ENCODE peak calls at places on chromosomes 16 and 17, in four cellular contexts. One of them, this sample, is unnamed.

GRCh38 chr17:18967806-18968744 is 16.1 kb downstream of the SLC5A10 start:
- DNase-seq in activated naive CD4-positive, alpha-beta T cell: no peak
- DNase-seq in T47D: no peak
- DNase-seq in skeletal muscle cell: no peak
- DNase-seq in this sample: no peak

GRCh38 chr16:67939507-67940435 is 3.1 kb upstream of the PSMB10 start:
- DNase-seq in activated naive CD4-positive, alpha-beta T cell: peak
- DNase-seq in T47D: no peak
- DNase-seq in skeletal muscle cell: no peak
- DNase-seq in this sample: no peak

GRCh38 chr17:78128616-78129384 is at the start of gene TMC6:
- DNase-seq in activated naive CD4-positive, alpha-beta T cell: peak
- DNase-seq in T47D: peak
- DNase-seq in skeletal muscle cell: no peak
- DNase-seq in this sample: no peak

GRCh38 chr16:3038896-3039295 is 2.2 kb upstream of the BICDL2 start:
- DNase-seq in activated naive CD4-positive, alpha-beta T cell: no peak
- DNase-seq in T47D: no peak
- DNase-seq in skeletal muscle cell: no peak
- DNase-seq in this sample: no peak

GRCh38 chr17:2395258-2396170 is 5.3 kb downstream of the MNT start:
- DNase-seq in activated naive CD4-positive, alpha-beta T cell: no peak
- DNase-seq in T47D: no peak
- DNase-seq in skeletal muscle cell: no peak
- DNase-seq in this sample: peak

GRCh38 chr16:57060323-57061083 is 31.9 kb upstream of the CPNE2 start:
- DNase-seq in activated naive CD4-positive, alpha-beta T cell: no peak
- DNase-seq in T47D: no peak
- DNase-seq in skeletal muscle cell: no peak
- DNase-seq in this sample: no peak

GRCh38 chr17:32111141-32111771 is 31.0 kb upstream of the RHOT1 start:
- DNase-seq in activated naive CD4-positive, alpha-beta T cell: peak
- DNase-seq in T47D: peak
- DNase-seq in skeletal muscle cell: peak
- DNase-seq in this sample: peak

GRCh38 chr16:70433456-70434103 is 5.3 kb downstream of the ST3GAL2 start:
- DNase-seq in activated naive CD4-positive, alpha-beta T cell: no peak
- DNase-seq in T47D: no peak
- DNase-seq in skeletal muscle cell: peak
- DNase-seq in this sample: peak

GRCh38 chr16:10876799-10877341 is at the start of gene CIITA:
- DNase-seq in activated naive CD4-positive, alpha-beta T cell: no peak
- DNase-seq in T47D: no peak
- DNase-seq in skeletal muscle cell: peak
- DNase-seq in this sample: peak

GRCh38 chr16:4370570-4371480 is 823 bp upstream of the VASN start:
- DNase-seq in activated naive CD4-positive, alpha-beta T cell: no peak
- DNase-seq in T47D: no peak
- DNase-seq in skeletal muscle cell: peak
- DNase-seq in this sample: peak

GRCh38 chr16:80231118-80231515 is 309.7 kb upstream of the DYNLRB2 start:
- DNase-seq in activated naive CD4-positive, alpha-beta T cell: no peak
- DNase-seq in T47D: no peak
- DNase-seq in skeletal muscle cell: no peak
- DNase-seq in this sample: no peak

GRCh38 chr17:4605826-4606225 is 21.5 kb downstream of the SMTNL2 start:
- DNase-seq in activated naive CD4-positive, alpha-beta T cell: no peak
- DNase-seq in T47D: no peak
- DNase-seq in skeletal muscle cell: no peak
- DNase-seq in this sample: peak

GRCh38 chr17:64180089-64180488 is 50.1 kb upstream of the ERN1 start:
- DNase-seq in activated naive CD4-positive, alpha-beta T cell: no peak
- DNase-seq in T47D: no peak
- DNase-seq in skeletal muscle cell: peak
- DNase-seq in this sample: no peak

GRCh38 chr17:9244066-9245052 is 223.0 kb downstream of the NTN1 start:
- DNase-seq in activated naive CD4-positive, alpha-beta T cell: no peak
- DNase-seq in T47D: no peak
- DNase-seq in skeletal muscle cell: no peak
- DNase-seq in this sample: peak

GRCh38 chr17:66468241-66469087 is 166.1 kb downstream of the PRKCA start:
- DNase-seq in activated naive CD4-positive, alpha-beta T cell: no peak
- DNase-seq in T47D: no peak
- DNase-seq in skeletal muscle cell: no peak
- DNase-seq in this sample: no peak

GRCh38 chr17:2084129-2084765 is 29.3 kb downstream of the HIC1 start:
- DNase-seq in activated naive CD4-positive, alpha-beta T cell: no peak
- DNase-seq in T47D: no peak
- DNase-seq in skeletal muscle cell: no peak
- DNase-seq in this sample: peak

GRCh38 chr17:55661359-55661758 is 61.3 kb downstream of the TMEM100 start:
- DNase-seq in activated naive CD4-positive, alpha-beta T cell: no peak
- DNase-seq in T47D: no peak
- DNase-seq in skeletal muscle cell: no peak
- DNase-seq in this sample: no peak

GRCh38 chr16:23406546-23407240 is 46.3 kb downstream of the COG7 start:
- DNase-seq in activated naive CD4-positive, alpha-beta T cell: no peak
- DNase-seq in T47D: no peak
- DNase-seq in skeletal muscle cell: no peak
- DNase-seq in this sample: no peak

GRCh38 chr17:12296120-12296727 is 275.5 kb downstream of the MAP2K4 start:
- DNase-seq in activated naive CD4-positive, alpha-beta T cell: no peak
- DNase-seq in T47D: no peak
- DNase-seq in skeletal muscle cell: no peak
- DNase-seq in this sample: peak

GRCh38 chr17:40499551-40500189 is 1.8 kb downstream of the TNS4 start:
- DNase-seq in activated naive CD4-positive, alpha-beta T cell: no peak
- DNase-seq in T47D: peak
- DNase-seq in skeletal muscle cell: no peak
- DNase-seq in this sample: peak

GRCh38 chr16:17780181-17780580 is 309.4 kb upstream of the XYLT1 start:
- DNase-seq in activated naive CD4-positive, alpha-beta T cell: no peak
- DNase-seq in T47D: no peak
- DNase-seq in skeletal muscle cell: peak
- DNase-seq in this sample: peak

GRCh38 chr16:68298312-68298711 is 12.4 kb downstream of the SLC7A6OS start:
- DNase-seq in activated naive CD4-positive, alpha-beta T cell: no peak
- DNase-seq in T47D: no peak
- DNase-seq in skeletal muscle cell: no peak
- DNase-seq in this sample: no peak

GRCh38 chr17:73546770-73547345 is 97.4 kb downstream of the SDK2 start:
- DNase-seq in activated naive CD4-positive, alpha-beta T cell: no peak
- DNase-seq in T47D: peak
- DNase-seq in skeletal muscle cell: no peak
- DNase-seq in this sample: no peak

GRCh38 chr16:4116328-4117249 is at the start of gene ADCY9:
- DNase-seq in activated naive CD4-positive, alpha-beta T cell: peak
- DNase-seq in T47D: peak
- DNase-seq in skeletal muscle cell: no peak
- DNase-seq in this sample: no peak

GRCh38 chr17:2721603-2722002 is 10.0 kb upstream of the CLUH start:
- DNase-seq in activated naive CD4-positive, alpha-beta T cell: no peak
- DNase-seq in T47D: no peak
- DNase-seq in skeletal muscle cell: no peak
- DNase-seq in this sample: no peak

GRCh38 chr16:49969356-49970030 is 55.5 kb upstream of the CNEP1R1 start:
- DNase-seq in activated naive CD4-positive, alpha-beta T cell: no peak
- DNase-seq in T47D: no peak
- DNase-seq in skeletal muscle cell: no peak
- DNase-seq in this sample: peak

GRCh38 chr16:48810803-48811453 is 200.9 kb upstream of the N4BP1 start:
- DNase-seq in activated naive CD4-positive, alpha-beta T cell: no peak
- DNase-seq in T47D: no peak
- DNase-seq in skeletal muscle cell: no peak
- DNase-seq in this sample: no peak

GRCh38 chr16:2520784-2521577 is 810 bp downstream of the AMDHD2 start:
- DNase-seq in activated naive CD4-positive, alpha-beta T cell: peak
- DNase-seq in T47D: no peak
- DNase-seq in skeletal muscle cell: no peak
- DNase-seq in this sample: no peak

GRCh38 chr17:59763861-59764260 is 56.4 kb downstream of the VMP1 start:
- DNase-seq in activated naive CD4-positive, alpha-beta T cell: no peak
- DNase-seq in T47D: no peak
- DNase-seq in skeletal muscle cell: peak
- DNase-seq in this sample: peak

GRCh38 chr16:57834936-57835335 is 32.6 kb upstream of the KIFC3 start:
- DNase-seq in activated naive CD4-positive, alpha-beta T cell: no peak
- DNase-seq in T47D: no peak
- DNase-seq in skeletal muscle cell: no peak
- DNase-seq in this sample: peak